ENCODE peak calls at places on chromosome 20, in four cellular contexts. One of them, this sample, is unnamed.

GRCh38 chr20:61804896-61805295 is 260.8 kb downstream of the TAF4 start:
- DNase-seq in stimulated activated CD4-positive, alpha-beta T cell treated with anti-CD3 and anti-CD28 coated beads, Interleukin-4, amount 100 ng/mL, for 1 hour: no peak
- DNase-seq in stomach: no peak
- DNase-seq in iPS-NIHi11: no peak
- DNase-seq in this sample: no peak

GRCh38 chr20:48760403-48760889 is 67.4 kb downstream of the PREX1 start:
- DNase-seq in iPS-NIHi11: no peak
- DNase-seq in stomach: peak; percentile 34
- DNase-seq in stimulated activated CD4-positive, alpha-beta T cell treated with anti-CD3 and anti-CD28 coated beads, Interleukin-4, amount 100 ng/mL, for 1 hour: peak; percentile 55
- DNase-seq in this sample: peak; percentile 68

GRCh38 chr20:23091741-23092408 is 5.8 kb upstream of the CD93 start:
- DNase-seq in stimulated activated CD4-positive, alpha-beta T cell treated with anti-CD3 and anti-CD28 coated beads, Interleukin-4, amount 100 ng/mL, for 1 hour: no peak
- DNase-seq in iPS-NIHi11: no peak
- DNase-seq in stomach: no peak
- DNase-seq in this sample: no peak

GRCh38 chr20:59598625-59599310 is 5.6 kb upstream of the PHACTR3 start:
- DNase-seq in iPS-NIHi11: peak; percentile 86
- DNase-seq in stimulated activated CD4-positive, alpha-beta T cell treated with anti-CD3 and anti-CD28 coated beads, Interleukin-4, amount 100 ng/mL, for 1 hour: peak; percentile 17
- DNase-seq in stomach: peak; percentile 29
- DNase-seq in this sample: no peak

GRCh38 chr20:51428451-51429143 is 113.9 kb downstream of the NFATC2 start:
- DNase-seq in iPS-NIHi11: peak; percentile 49
- DNase-seq in stimulated activated CD4-positive, alpha-beta T cell treated with anti-CD3 and anti-CD28 coated beads, Interleukin-4, amount 100 ng/mL, for 1 hour: no peak
- DNase-seq in stomach: peak; percentile 63
- DNase-seq in this sample: no peak

GRCh38 chr20:2713285-2713684 is 20.7 kb downstream of the EBF4 start:
- DNase-seq in stomach: no peak
- DNase-seq in stimulated activated CD4-positive, alpha-beta T cell treated with anti-CD3 and anti-CD28 coated beads, Interleukin-4, amount 100 ng/mL, for 1 hour: no peak
- DNase-seq in iPS-NIHi11: no peak
- DNase-seq in this sample: no peak

GRCh38 chr20:49866051-49866450 is 49.3 kb downstream of the SPATA2 start:
- DNase-seq in iPS-NIHi11: no peak
- DNase-seq in stomach: no peak
- DNase-seq in stimulated activated CD4-positive, alpha-beta T cell treated with anti-CD3 and anti-CD28 coated beads, Interleukin-4, amount 100 ng/mL, for 1 hour: no peak
- DNase-seq in this sample: no peak

GRCh38 chr20:4012631-4013030 is 2.7 kb downstream of the RNF24 start:
- DNase-seq in stimulated activated CD4-positive, alpha-beta T cell treated with anti-CD3 and anti-CD28 coated beads, Interleukin-4, amount 100 ng/mL, for 1 hour: no peak
- DNase-seq in stomach: no peak
- DNase-seq in iPS-NIHi11: no peak
- DNase-seq in this sample: no peak

GRCh38 chr20:39823239-39823638 is 861.1 kb downstream of the DHX35 start:
- DNase-seq in iPS-NIHi11: no peak
- DNase-seq in stimulated activated CD4-positive, alpha-beta T cell treated with anti-CD3 and anti-CD28 coated beads, Interleukin-4, amount 100 ng/mL, for 1 hour: no peak
- DNase-seq in stomach: no peak
- DNase-seq in this sample: no peak

GRCh38 chr20:219290-220115 is 7.6 kb upstream of the DEFB129 start:
- DNase-seq in stimulated activated CD4-positive, alpha-beta T cell treated with anti-CD3 and anti-CD28 coated beads, Interleukin-4, amount 100 ng/mL, for 1 hour: no peak
- DNase-seq in stomach: no peak
- DNase-seq in iPS-NIHi11: peak; percentile 28
- DNase-seq in this sample: no peak